ENCODE peak calls at places on chromosomes 5 and 9, in seven cellular contexts. One of them, this sample, is unnamed.

GRCh38 chr5:107294151-107294550 is 376.6 kb downstream of the EFNA5 start:
- DNase-seq in AG10803: no peak
- DNase-seq in adrenal gland: no peak
- DNase-seq in fibroblast of villous mesenchyme: no peak
- DNase-seq in hepatocyte: no peak
- DNase-seq in choroid plexus epithelial cell: no peak
- DNase-seq in heart right ventricle: no peak
- DNase-seq in this sample: no peak

GRCh38 chr5:90690317-90690716 is 131.7 kb downstream of the ADGRV1 start:
- DNase-seq in AG10803: no peak
- DNase-seq in adrenal gland: no peak
- DNase-seq in fibroblast of villous mesenchyme: no peak
- DNase-seq in hepatocyte: no peak
- DNase-seq in choroid plexus epithelial cell: no peak
- DNase-seq in heart right ventricle: no peak
- DNase-seq in this sample: no peak

GRCh38 chr5:146620663-146621051 is 104.7 kb upstream of the GPR151 start:
- DNase-seq in AG10803: no peak
- DNase-seq in adrenal gland: no peak
- DNase-seq in fibroblast of villous mesenchyme: no peak
- DNase-seq in hepatocyte: no peak
- DNase-seq in choroid plexus epithelial cell: no peak
- DNase-seq in heart right ventricle: no peak
- DNase-seq in this sample: no peak

GRCh38 chr9:88737031-88737430 is 202.1 kb downstream of the NXNL2 start:
- DNase-seq in AG10803: no peak
- DNase-seq in adrenal gland: no peak
- DNase-seq in fibroblast of villous mesenchyme: no peak
- DNase-seq in hepatocyte: no peak
- DNase-seq in choroid plexus epithelial cell: no peak
- DNase-seq in heart right ventricle: no peak
- DNase-seq in this sample: no peak

GRCh38 chr9:69020746-69021145 is 6.8 kb upstream of the PRKACG start:
- DNase-seq in AG10803: no peak
- DNase-seq in adrenal gland: no peak
- DNase-seq in fibroblast of villous mesenchyme: no peak
- DNase-seq in hepatocyte: no peak
- DNase-seq in choroid plexus epithelial cell: no peak
- DNase-seq in heart right ventricle: no peak
- DNase-seq in this sample: no peak

GRCh38 chr5:133993152-133993548 is 11.6 kb downstream of the VDAC1 start:
- DNase-seq in AG10803: peak
- DNase-seq in adrenal gland: no peak
- DNase-seq in fibroblast of villous mesenchyme: peak
- DNase-seq in hepatocyte: no peak
- DNase-seq in choroid plexus epithelial cell: peak
- DNase-seq in heart right ventricle: no peak
- DNase-seq in this sample: peak

GRCh38 chr9:114177423-114178064 is 22.2 kb downstream of the COL27A1 start:
- DNase-seq in AG10803: peak
- DNase-seq in adrenal gland: peak
- DNase-seq in fibroblast of villous mesenchyme: peak
- DNase-seq in hepatocyte: no peak
- DNase-seq in choroid plexus epithelial cell: peak
- DNase-seq in heart right ventricle: no peak
- DNase-seq in this sample: peak

GRCh38 chr9:105296889-105297288 is 52.4 kb downstream of the SLC44A1 start:
- DNase-seq in AG10803: peak
- DNase-seq in adrenal gland: no peak
- DNase-seq in fibroblast of villous mesenchyme: peak
- DNase-seq in hepatocyte: peak
- DNase-seq in choroid plexus epithelial cell: peak
- DNase-seq in heart right ventricle: no peak
- DNase-seq in this sample: peak

GRCh38 chr5:29229461-29229860 is 1964.0 kb upstream of the CDH6 start:
- DNase-seq in AG10803: no peak
- DNase-seq in adrenal gland: no peak
- DNase-seq in fibroblast of villous mesenchyme: no peak
- DNase-seq in hepatocyte: no peak
- DNase-seq in choroid plexus epithelial cell: no peak
- DNase-seq in heart right ventricle: no peak
- DNase-seq in this sample: no peak

GRCh38 chr5:164375051-164375450 is 869.6 kb downstream of the MAT2B start:
- DNase-seq in AG10803: no peak
- DNase-seq in adrenal gland: no peak
- DNase-seq in fibroblast of villous mesenchyme: no peak
- DNase-seq in hepatocyte: no peak
- DNase-seq in choroid plexus epithelial cell: no peak
- DNase-seq in heart right ventricle: no peak
- DNase-seq in this sample: peak

GRCh38 chr9:107286057-107286456 is 3.0 kb downstream of the RAD23B start:
- DNase-seq in AG10803: no peak
- DNase-seq in adrenal gland: no peak
- DNase-seq in fibroblast of villous mesenchyme: peak
- DNase-seq in hepatocyte: peak
- DNase-seq in choroid plexus epithelial cell: peak
- DNase-seq in heart right ventricle: no peak
- DNase-seq in this sample: no peak

GRCh38 chr9:131618785-131619184 is 73.5 kb downstream of the PRRT1B start:
- DNase-seq in AG10803: no peak
- DNase-seq in adrenal gland: no peak
- DNase-seq in fibroblast of villous mesenchyme: no peak
- DNase-seq in hepatocyte: no peak
- DNase-seq in choroid plexus epithelial cell: no peak
- DNase-seq in heart right ventricle: no peak
- DNase-seq in this sample: no peak

GRCh38 chr5:73748510-73749410 is 122.8 kb downstream of the ARHGEF28 start:
- DNase-seq in AG10803: peak
- DNase-seq in adrenal gland: peak
- DNase-seq in fibroblast of villous mesenchyme: peak
- DNase-seq in hepatocyte: no peak
- DNase-seq in choroid plexus epithelial cell: peak
- DNase-seq in heart right ventricle: peak
- DNase-seq in this sample: peak

GRCh38 chr5:159819671-159820411 is 96.4 kb upstream of the ADRA1B start:
- DNase-seq in AG10803: peak
- DNase-seq in adrenal gland: peak
- DNase-seq in fibroblast of villous mesenchyme: peak
- DNase-seq in hepatocyte: peak
- DNase-seq in choroid plexus epithelial cell: peak
- DNase-seq in heart right ventricle: peak
- DNase-seq in this sample: peak

GRCh38 chr5:81429363-81429762 is 35.4 kb upstream of the ACOT12 start:
- DNase-seq in AG10803: no peak
- DNase-seq in adrenal gland: no peak
- DNase-seq in fibroblast of villous mesenchyme: no peak
- DNase-seq in hepatocyte: no peak
- DNase-seq in choroid plexus epithelial cell: no peak
- DNase-seq in heart right ventricle: no peak
- DNase-seq in this sample: no peak

GRCh38 chr5:92177926-92178487 is 794.9 kb upstream of the ARRDC3 start:
- DNase-seq in AG10803: no peak
- DNase-seq in adrenal gland: no peak
- DNase-seq in fibroblast of villous mesenchyme: no peak
- DNase-seq in hepatocyte: no peak
- DNase-seq in choroid plexus epithelial cell: no peak
- DNase-seq in heart right ventricle: no peak
- DNase-seq in this sample: peak
- TF ChIP-seq CTCF in AG10803: no peak
- TF ChIP-seq CTCF in adrenal gland: no peak
- TF ChIP-seq CTCF in fibroblast of villous mesenchyme: no peak
- TF ChIP-seq CTCF in hepatocyte: no peak
- TF ChIP-seq CTCF in choroid plexus epithelial cell: no peak
- TF ChIP-seq CTCF in heart right ventricle: no peak
- TF ChIP-seq CTCF in this sample: no peak

GRCh38 chr9:18452276-18452675 is 21.7 kb upstream of the ADAMTSL1 start:
- DNase-seq in AG10803: peak
- DNase-seq in adrenal gland: no peak
- DNase-seq in fibroblast of villous mesenchyme: no peak
- DNase-seq in hepatocyte: no peak
- DNase-seq in choroid plexus epithelial cell: no peak
- DNase-seq in heart right ventricle: no peak
- DNase-seq in this sample: no peak

GRCh38 chr9:18448101-18448500 is 25.9 kb upstream of the ADAMTSL1 start:
- DNase-seq in AG10803: no peak
- DNase-seq in adrenal gland: no peak
- DNase-seq in fibroblast of villous mesenchyme: no peak
- DNase-seq in hepatocyte: no peak
- DNase-seq in choroid plexus epithelial cell: no peak
- DNase-seq in heart right ventricle: no peak
- DNase-seq in this sample: no peak

GRCh38 chr9:18451409-18451808 is 22.5 kb upstream of the ADAMTSL1 start:
- DNase-seq in AG10803: peak
- DNase-seq in adrenal gland: no peak
- DNase-seq in fibroblast of villous mesenchyme: peak
- DNase-seq in hepatocyte: no peak
- DNase-seq in choroid plexus epithelial cell: peak
- DNase-seq in heart right ventricle: no peak
- DNase-seq in this sample: peak

GRCh38 chr9:18442629-18443491 is 31.1 kb upstream of the ADAMTSL1 start:
- DNase-seq in AG10803: peak
- DNase-seq in adrenal gland: peak
- DNase-seq in fibroblast of villous mesenchyme: peak
- DNase-seq in hepatocyte: peak
- DNase-seq in choroid plexus epithelial cell: peak
- DNase-seq in heart right ventricle: peak
- DNase-seq in this sample: peak

GRCh38 chr9:18447131-18447530 is 26.8 kb upstream of the ADAMTSL1 start:
- DNase-seq in AG10803: peak
- DNase-seq in adrenal gland: peak
- DNase-seq in fibroblast of villous mesenchyme: peak
- DNase-seq in hepatocyte: no peak
- DNase-seq in choroid plexus epithelial cell: no peak
- DNase-seq in heart right ventricle: no peak
- DNase-seq in this sample: no peak
- H3K4me3 ChIP-seq in AG10803: peak
- H3K4me3 ChIP-seq in adrenal gland: peak
- H3K4me3 ChIP-seq in fibroblast of villous mesenchyme: no peak
- H3K4me3 ChIP-seq in hepatocyte: no peak
- H3K4me3 ChIP-seq in choroid plexus epithelial cell: no peak
- H3K4me3 ChIP-seq in heart right ventricle: no peak
- H3K4me3 ChIP-seq in this sample: no peak

DNA sequence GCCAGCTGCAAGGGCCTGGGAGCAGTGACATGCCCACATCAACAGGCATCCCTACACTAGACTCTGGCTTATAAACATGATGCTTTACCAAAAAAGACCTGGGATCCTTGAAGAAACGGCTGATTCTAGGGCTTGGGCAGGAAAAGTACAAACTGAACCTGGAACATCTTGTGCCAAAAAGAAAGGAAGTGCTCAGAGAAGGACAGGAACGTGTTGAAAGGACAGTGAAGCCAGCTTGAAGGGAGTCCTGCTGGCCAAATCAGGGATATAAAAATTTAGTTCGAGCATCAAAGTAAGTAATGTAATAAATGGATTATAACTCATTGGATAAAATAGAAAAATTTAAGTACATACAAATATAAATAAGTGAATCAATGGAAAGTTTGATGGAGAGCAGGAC is 58.1 kb downstream of the ALDH7A1 start:
- DNase-seq in AG10803: peak
- DNase-seq in adrenal gland: no peak
- DNase-seq in fibroblast of villous mesenchyme: no peak
- DNase-seq in hepatocyte: no peak
- DNase-seq in choroid plexus epithelial cell: peak
- DNase-seq in heart right ventricle: no peak
- DNase-seq in this sample: no peak
- TF ChIP-seq CTCF in AG10803: peak
- TF ChIP-seq CTCF in adrenal gland: peak
- TF ChIP-seq CTCF in fibroblast of villous mesenchyme: no peak
- TF ChIP-seq CTCF in hepatocyte: no peak
- TF ChIP-seq CTCF in choroid plexus epithelial cell: peak
- TF ChIP-seq CTCF in heart right ventricle: no peak
- TF ChIP-seq CTCF in this sample: peak

GRCh38 chr9:136661641-136662325 is 933 bp upstream of the EGFL7 start:
- DNase-seq in AG10803: no peak
- DNase-seq in adrenal gland: peak
- DNase-seq in fibroblast of villous mesenchyme: no peak
- DNase-seq in hepatocyte: no peak
- DNase-seq in choroid plexus epithelial cell: no peak
- DNase-seq in heart right ventricle: no peak
- DNase-seq in this sample: no peak
- H3K4me3 ChIP-seq in AG10803: no peak
- H3K4me3 ChIP-seq in adrenal gland: no peak
- H3K4me3 ChIP-seq in fibroblast of villous mesenchyme: no peak
- H3K4me3 ChIP-seq in hepatocyte: no peak
- H3K4me3 ChIP-seq in choroid plexus epithelial cell: no peak
- H3K4me3 ChIP-seq in heart right ventricle: peak
- H3K4me3 ChIP-seq in this sample: no peak

GRCh38 chr5:139513852-139514485 is 31.4 kb upstream of the STING1 start:
- DNase-seq in AG10803: no peak
- DNase-seq in adrenal gland: no peak
- DNase-seq in fibroblast of villous mesenchyme: no peak
- DNase-seq in hepatocyte: no peak
- DNase-seq in choroid plexus epithelial cell: no peak
- DNase-seq in heart right ventricle: no peak
- DNase-seq in this sample: no peak
- TF ChIP-seq CTCF in AG10803: no peak
- TF ChIP-seq CTCF in adrenal gland: no peak
- TF ChIP-seq CTCF in fibroblast of villous mesenchyme: no peak
- TF ChIP-seq CTCF in hepatocyte: no peak
- TF ChIP-seq CTCF in choroid plexus epithelial cell: no peak
- TF ChIP-seq CTCF in heart right ventricle: no peak
- TF ChIP-seq CTCF in this sample: no peak

DNA sequence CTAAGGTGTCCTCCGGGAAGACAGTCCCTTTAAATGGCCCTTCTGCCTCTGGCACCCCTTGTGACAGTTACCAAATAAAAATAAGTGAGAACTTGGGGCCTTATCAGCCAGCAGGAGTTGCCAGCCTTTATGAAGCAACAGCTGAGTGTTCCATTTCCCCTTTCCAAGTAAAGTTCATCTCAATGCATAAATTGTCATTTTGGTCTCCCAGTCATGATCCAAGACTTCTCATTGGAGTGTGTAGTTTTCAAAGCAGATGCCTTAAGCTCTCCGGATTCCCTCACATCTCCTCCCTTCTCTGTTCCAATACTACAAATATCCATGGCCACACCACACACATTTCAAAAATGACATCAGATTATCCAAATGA is 4.0 kb downstream of the PTCH1 start:
- DNase-seq in AG10803: no peak
- DNase-seq in adrenal gland: no peak
- DNase-seq in fibroblast of villous mesenchyme: no peak
- DNase-seq in hepatocyte: no peak
- DNase-seq in choroid plexus epithelial cell: no peak
- DNase-seq in heart right ventricle: no peak
- DNase-seq in this sample: peak
- H3K4me3 ChIP-seq in AG10803: no peak
- H3K4me3 ChIP-seq in adrenal gland: peak
- H3K4me3 ChIP-seq in fibroblast of villous mesenchyme: peak
- H3K4me3 ChIP-seq in hepatocyte: peak
- H3K4me3 ChIP-seq in choroid plexus epithelial cell: no peak
- H3K4me3 ChIP-seq in heart right ventricle: no peak
- H3K4me3 ChIP-seq in this sample: no peak